ENCODE peak calls at places on chromosomes 2 and 18, in nine cellular contexts. R is ELR, A is type B pancreatic cell, N is pancreas, V is AG10803, H is COR-L47, W is neuronal stem cell, M is stomach, L is upper lobe of right lung. D is an unnamed sample.

GRCh38 chr18:43665239-43665788 is 388.0 kb upstream of the SYT4 start:
- DNase-seq in R (peak), A (no peak), N (no peak), V (peak), H (no peak), W (no peak), M (no peak), L (no peak), D (peak)

GRCh38 chr18:57982372-57983021 is 61.5 kb upstream of the NEDD4L start:
- DNase-seq in R (no peak), A (no peak), N (no peak), V (no peak), H (no peak), W (no peak), M (no peak), L (no peak), D (no peak)

GRCh38 chr18:48794251-48794970 is 156.4 kb downstream of the SMAD7 start:
- DNase-seq in R (no peak), A (no peak), N (no peak), V (no peak), H (no peak), W (no peak), M (no peak), L (peak), D (no peak)

GRCh38 chr2:169397697-169398096 is 35.4 kb upstream of the LRP2 start:
- DNase-seq in R (peak), A (no peak), N (no peak), V (no peak), H (no peak), W (no peak), M (no peak), L (no peak), D (peak)

GRCh38 chr2:212073360-212073759 is 465.2 kb downstream of the ERBB4 start:
- DNase-seq in R (no peak), A (no peak), N (no peak), V (no peak), H (peak), W (no peak), M (no peak), L (no peak), D (no peak)

GRCh38 chr2:7009207-7009911 is 92.1 kb downstream of the RNF144A start:
- DNase-seq in R (no peak), A (no peak), N (no peak), V (no peak), H (no peak), W (no peak), M (no peak), L (no peak), D (no peak)

GRCh38 chr18:8368490-8369217 is 240.6 kb upstream of the RAB12 start:
- DNase-seq in R (no peak), A (no peak), N (no peak), V (no peak), H (no peak), W (no peak), M (no peak), L (no peak), D (no peak)

GRCh38 chr2:172253190-172254052 is 150.7 kb upstream of the DLX2 start:
- DNase-seq in R (peak), A (no peak), N (peak), V (peak), H (no peak), W (no peak), M (peak), L (no peak), D (peak)

GRCh38 chr2:118264591-118264990 is 176.3 kb downstream of the INSIG2 start:
- DNase-seq in R (no peak), A (no peak), N (no peak), V (peak), H (no peak), W (no peak), M (no peak), L (no peak), D (no peak)

GRCh38 chr18:26792661-26793060 is 72.8 kb downstream of the AQP4 start:
- DNase-seq in R (no peak), A (no peak), N (no peak), V (no peak), H (no peak), W (no peak), M (no peak), L (no peak), D (no peak)

GRCh38 chr2:239916205-239917127 is 108.7 kb downstream of the NDUFA10 start:
- DNase-seq in R (no peak), A (peak), N (no peak), V (no peak), H (no peak), W (no peak), M (peak), L (peak), D (no peak)

GRCh38 chr2:72794572-72794971 is 31.3 kb downstream of the EXOC6B start:
- DNase-seq in R (peak), A (no peak), N (no peak), V (no peak), H (no peak), W (no peak), M (no peak), L (no peak), D (peak)

GRCh38 chr2:219087371-219087770 is 26.6 kb upstream of the IHH start:
- DNase-seq in R (no peak), A (no peak), N (no peak), V (no peak), H (no peak), W (no peak), M (no peak), L (no peak), D (no peak)

GRCh38 chr2:797993-798392 is 120.8 kb upstream of the TMEM18 start:
- DNase-seq in R (no peak), A (no peak), N (no peak), V (no peak), H (no peak), W (no peak), M (peak), L (no peak), D (no peak)

GRCh38 chr18:47397671-47398319 is 146.3 kb upstream of the SKOR2 start:
- DNase-seq in R (peak), A (no peak), N (no peak), V (no peak), H (no peak), W (no peak), M (no peak), L (no peak), D (no peak)

GRCh38 chr2:149383340-149383739 is 53.0 kb downstream of the LYPD6 start:
- DNase-seq in R (peak), A (no peak), N (no peak), V (peak), H (no peak), W (no peak), M (no peak), L (no peak), D (peak)

GRCh38 chr2:43475137-43475846 is 120.5 kb downstream of the THADA start:
- DNase-seq in R (no peak), A (no peak), N (no peak), V (no peak), H (no peak), W (no peak), M (no peak), L (no peak), D (no peak)

GRCh38 chr2:43731211-43731610 is 42.6 kb upstream of the DYNC2LI1 start:
- DNase-seq in R (no peak), A (no peak), N (no peak), V (no peak), H (no peak), W (no peak), M (no peak), L (no peak), D (no peak)

GRCh38 chr2:27893031-27893430 is 2.5 kb downstream of the BABAM2 start:
- DNase-seq in R (no peak), A (no peak), N (no peak), V (no peak), H (no peak), W (no peak), M (no peak), L (no peak), D (no peak)

GRCh38 chr2:239182981-239183791 is 217.6 kb downstream of the HDAC4 start:
- DNase-seq in R (no peak), A (peak), N (no peak), V (no peak), H (no peak), W (no peak), M (no peak), L (peak), D (no peak)

GRCh38 chr2:121579326-121579725 is 48.6 kb downstream of the RNU4ATAC start:
- DNase-seq in R (peak), A (no peak), N (no peak), V (no peak), H (no peak), W (no peak), M (no peak), L (no peak), D (no peak)

GRCh38 chr2:174335605-174336402 is 1.1 kb downstream of the SP9 start:
- DNase-seq in R (peak), A (no peak), N (no peak), V (peak), H (peak), W (peak), M (no peak), L (no peak), D (no peak)

GRCh38 chr18:62450546-62451395 is 72.1 kb upstream of the ZCCHC2 start:
- DNase-seq in R (peak), A (no peak), N (peak), V (peak), H (peak), W (no peak), M (peak), L (peak), D (peak)

GRCh38 chr2:232982926-232983668 is 30.0 kb downstream of the NGEF start:
- DNase-seq in R (no peak), A (peak), N (no peak), V (no peak), H (no peak), W (peak), M (no peak), L (no peak), D (no peak)